ENCODE peak calls at places on chromosomes 11 and 22, in five cellular contexts. F is H9, T is fibroblast of lung, N is colonic mucosa, K is SJSA1. Z is an unnamed sample.

GRCh38 chr22:42399315-42400271 is 32.6 kb downstream of the NFAM1 start:
- DNase-seq in F (peak), T (no peak), K (no peak), N (peak), Z (peak)

GRCh38 chr11:68008381-68009337 is 1.5 kb upstream of the ALDH3B1 start:
- DNase-seq in F (no peak), T (no peak), N (peak), K (no peak), Z (no peak)

GRCh38 chr22:45932066-45932465 is 44.9 kb downstream of the WNT7B start:
- DNase-seq in T (peak), N (no peak), K (peak), F (no peak), Z (no peak)

GRCh38 chr22:20281891-20282290 is 13.8 kb upstream of the RTN4R start:
- DNase-seq in F (no peak), N (no peak), K (no peak), T (no peak), Z (no peak)

GRCh38 chr11:72244317-72245231 is 598 bp upstream of the PHOX2A start:
- DNase-seq in T (no peak), N (no peak), K (no peak), F (peak), Z (no peak)

GRCh38 chr11:108970221-108970991 is 305.5 kb downstream of the DDX10 start:
- DNase-seq in N (no peak), F (no peak), K (no peak), T (no peak), Z (no peak)

GRCh38 chr11:68974421-68975194 is 6.2 kb downstream of the MRGPRD start:
- DNase-seq in N (no peak), K (no peak), F (peak), T (peak), Z (no peak)

GRCh38 chr11:14905104-14906033 is 13.3 kb upstream of the CYP2R1 start:
- DNase-seq in N (peak), F (peak), T (peak), K (no peak), Z (no peak)

GRCh38 chr11:86755196-86755595 is 45.1 kb upstream of the PRSS23 start:
- DNase-seq in K (no peak), F (no peak), N (no peak), T (no peak), Z (no peak)

GRCh38 chr11:58924230-58924629 is 15.1 kb upstream of the GLYATL1 start:
- DNase-seq in K (no peak), F (no peak), N (no peak), T (no peak), Z (peak)

GRCh38 chr22:29695129-29695926 is 24.5 kb upstream of the CABP7 start:
- DNase-seq in F (no peak), K (no peak), T (no peak), N (no peak), Z (no peak)

GRCh38 chr11:820655-821512 is 2.2 kb downstream of the PNPLA2 start:
- DNase-seq in T (no peak), K (no peak), F (no peak), N (peak), Z (no peak)

GRCh38 chr11:57207160-57207559 is 25.4 kb downstream of the LRRC55 start:
- DNase-seq in K (no peak), F (no peak), N (no peak), T (no peak), Z (no peak)

GRCh38 chr22:26680485-26680884 is 23.1 kb downstream of the MIAT start:
- DNase-seq in K (no peak), F (no peak), N (no peak), T (no peak), Z (no peak)

GRCh38 chr11:31816467-31817053 is 5.4 kb upstream of the PAX6 start:
- DNase-seq in K (no peak), T (no peak), F (peak), N (peak), Z (no peak)

GRCh38 chr11:113875414-113876073 is at the start of gene USP28:
- DNase-seq in F (peak), N (peak), T (peak), K (peak), Z (peak)

GRCh38 chr11:58465690-58466089 is 23.7 kb upstream of the OR5B12 start:
- DNase-seq in T (no peak), N (no peak), K (no peak), F (no peak), Z (no peak)

GRCh38 chr11:117545706-117546105 is 218.1 kb downstream of the CEP164 start:
- DNase-seq in K (no peak), T (no peak), F (no peak), N (no peak), Z (no peak)

GRCh38 chr11:68038718-68039525 is at the start of gene TCIRG1:
- DNase-seq in T (peak), N (peak), K (peak), F (peak), Z (no peak)

GRCh38 chr22:47370448-47371262 is 608.2 kb downstream of the TBC1D22A start:
- DNase-seq in N (peak), K (no peak), T (no peak), F (no peak), Z (peak)

GRCh38 chr11:15589070-15589626 is 474.4 kb downstream of the INSC start:
- DNase-seq in F (no peak), K (no peak), N (no peak), T (no peak), Z (peak)

GRCh38 chr11:19723572-19724342 is 11.1 kb downstream of the NAV2 start:
- DNase-seq in N (no peak), K (peak), T (peak), F (no peak), Z (no peak)

GRCh38 chr11:130644187-130644586 is 195.7 kb downstream of the ADAMTS15 start:
- DNase-seq in F (peak), T (no peak), N (peak), K (no peak), Z (no peak)

GRCh38 chr11:7595016-7595869 is 78.1 kb downstream of the CYB5R2 start:
- DNase-seq in T (no peak), F (peak), K (no peak), N (no peak), Z (peak)

GRCh38 chr22:28146401-28147304 is 227.6 kb upstream of the PITPNB start:
- DNase-seq in T (peak), N (no peak), F (no peak), K (no peak), Z (peak)

GRCh38 chr22:19797631-19798319 is 37.2 kb downstream of the TBX1 start:
- DNase-seq in F (no peak), K (no peak), T (no peak), N (no peak), Z (no peak)

GRCh38 chr11:122661182-122661945 is 5.8 kb downstream of the UBASH3B start:
- DNase-seq in K (no peak), N (no peak), T (peak), F (no peak), Z (no peak)

GRCh38 chr11:115939726-115940421 is 435.7 kb upstream of the CADM1 start:
- DNase-seq in K (no peak), F (no peak), N (no peak), T (no peak), Z (no peak)

GRCh38 chr11:79794057-79794456 is 353.2 kb upstream of the TENM4 start:
- DNase-seq in T (no peak), K (no peak), N (no peak), F (no peak), Z (no peak)

GRCh38 chr11:79796704-79797103 is 355.9 kb upstream of the TENM4 start:
- DNase-seq in K (no peak), N (no peak), T (no peak), F (no peak), Z (no peak)

DNA sequence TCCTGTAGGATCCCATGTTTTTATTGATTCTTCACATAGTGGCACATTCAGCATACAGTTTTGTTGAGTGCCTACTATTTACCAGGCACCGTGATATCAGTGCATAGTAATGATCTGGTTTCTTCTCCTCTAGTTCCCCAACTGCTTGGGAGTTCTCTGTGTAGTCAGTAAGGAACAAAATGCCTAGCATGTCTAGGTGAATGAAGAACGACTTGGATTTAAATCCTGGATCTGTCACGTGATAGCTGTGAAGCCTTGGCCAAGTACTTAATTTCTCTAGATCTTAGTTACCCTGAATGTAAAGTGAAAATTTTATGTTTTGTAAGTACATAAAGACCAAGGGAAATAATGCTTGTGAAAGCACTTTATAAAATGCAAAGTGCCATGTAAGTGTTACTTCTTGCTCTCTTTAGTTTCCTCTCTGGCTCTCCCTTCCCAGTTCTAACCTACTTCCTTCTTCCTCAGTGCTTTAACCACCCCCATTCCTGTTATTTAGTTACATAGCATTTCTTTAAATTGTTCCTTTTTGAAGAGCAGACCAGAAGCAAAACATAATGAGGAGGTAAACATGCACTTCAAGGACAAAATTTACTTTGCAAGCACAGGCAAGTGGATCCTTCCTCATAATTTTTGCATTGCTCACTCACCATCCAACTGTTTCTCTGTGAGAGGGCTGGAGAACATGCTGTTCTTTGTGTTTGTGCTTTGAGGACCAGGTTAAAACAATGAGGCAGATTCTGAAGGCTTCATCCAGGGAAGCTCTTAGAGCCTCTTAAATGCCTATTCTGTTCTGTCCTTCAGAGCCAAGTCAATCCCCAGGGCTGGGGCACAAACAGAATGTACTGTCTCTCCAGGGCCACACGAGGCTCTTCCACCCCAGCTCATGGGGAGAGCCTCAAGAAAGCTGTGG is 353.9 kb upstream of the TENM4 start:
- DNase-seq in N (no peak), F (no peak), K (no peak), T (no peak), Z (no peak)
- H3K27ac ChIP-seq in N (no peak), F (no peak), K (no peak), T (no peak), Z (no peak)

DNA sequence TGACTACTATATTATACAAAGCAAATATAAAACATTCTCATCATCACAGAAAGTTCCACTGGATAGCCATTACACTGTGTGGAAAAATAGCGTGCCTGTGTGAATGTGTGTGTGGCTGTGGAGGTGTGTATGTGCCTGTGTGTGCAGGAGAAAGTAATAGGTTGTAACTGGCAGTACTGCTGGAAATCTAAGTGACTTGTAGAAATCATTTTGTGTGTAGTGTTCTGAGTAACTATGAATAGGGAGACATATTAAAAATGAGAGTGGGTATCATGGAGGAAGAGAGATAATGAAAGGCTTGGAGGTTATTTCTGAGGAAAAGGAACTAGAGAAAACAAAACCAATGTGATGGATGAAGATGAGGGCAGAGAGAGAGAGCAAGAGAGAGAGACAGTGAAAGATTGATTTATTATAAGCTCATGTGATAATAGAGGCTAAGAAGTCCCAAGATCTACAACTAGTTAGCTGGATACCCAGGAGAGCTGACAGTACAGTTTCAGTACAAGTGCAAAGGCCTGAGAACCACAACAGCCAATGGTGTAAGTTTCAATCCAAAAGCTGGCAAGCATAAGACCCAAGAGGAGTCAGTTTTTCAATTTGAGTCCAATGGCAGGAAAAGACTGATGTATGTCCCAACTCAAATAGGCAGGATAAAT is 15.1 kb downstream of the KBTBD3 start:
- DNase-seq in T (no peak), N (no peak), K (no peak), F (no peak), Z (no peak)
- H3K27ac ChIP-seq in T (no peak), N (no peak), K (no peak), F (no peak), Z (peak)

GRCh38 chr11:132886335-132886734 is 646.0 kb downstream of the OPCML start:
- DNase-seq in F (no peak), T (peak), N (no peak), K (no peak), Z (peak)

GRCh38 chr11:132883241-132883640 is 649.1 kb downstream of the OPCML start:
- DNase-seq in F (no peak), K (no peak), T (no peak), N (no peak), Z (no peak)

GRCh38 chr11:132888226-132888625 is 644.1 kb downstream of the OPCML start:
- DNase-seq in N (no peak), F (no peak), T (peak), K (no peak), Z (no peak)
- H3K27ac ChIP-seq in N (no peak), F (no peak), T (no peak), K (no peak), Z (no peak)

GRCh38 chr11:112776834-112777793 is 184.1 kb upstream of the NCAM1 start:
- DNase-seq in K (no peak), N (no peak), F (no peak), T (no peak), Z (peak)
- H3K27ac ChIP-seq in K (no peak), N (no peak), F (no peak), T (no peak), Z (peak)

GRCh38 chr11:34333787-34334186 is 24.0 kb downstream of the ABTB2 start:
- DNase-seq in T (no peak), N (no peak), F (no peak), K (no peak), Z (no peak)
- H3K27ac ChIP-seq in T (no peak), N (no peak), F (no peak), K (no peak), Z (no peak)